ENCODE peak calls at places on chromosomes 3 and 15, in four cellular contexts. G is GM12878, F is HepG2, V is H1. Y is an unnamed sample.

GRCh38 chr3:182795383-182795782 is 2.1 kb downstream of the ATP11B start:
- DNase-seq in G (no peak), F (no peak), V (no peak), Y (no peak)

GRCh38 chr3:127150915-127151564 is 41.9 kb upstream of the PRR23E start:
- DNase-seq in V (no peak), F (no peak), G (no peak), Y (no peak)

GRCh38 chr15:66704783-66705113 is 2.7 kb downstream of the SMAD6 start:
- DNase-seq in V (no peak), F (no peak), G (no peak), Y (no peak)

GRCh38 chr15:96268421-96269204 is 61.9 kb upstream of the NR2F2 start:
- DNase-seq in V (no peak), G (no peak), F (no peak), Y (no peak)

GRCh38 chr3:159828542-159828943 is 160.1 kb upstream of the IL12A start:
- DNase-seq in G (no peak), F (peak; percentile 3), V (no peak), Y (no peak)

GRCh38 chr3:159770998-159771397 is 217.6 kb upstream of the IL12A start:
- DNase-seq in F (no peak), V (no peak), G (no peak), Y (no peak)

GRCh38 chr3:139127101-139127500 is 82.4 kb upstream of the PRR23C start:
- DNase-seq in G (no peak), V (no peak), F (no peak), Y (no peak)

GRCh38 chr3:12287727-12288465 is 974 bp upstream of the PPARG start:
- DNase-seq in V (peak; percentile 62), G (no peak), F (no peak), Y (no peak)

GRCh38 chr3:9700536-9700935 is 3.1 kb upstream of the CPNE9 start:
- DNase-seq in F (no peak), V (no peak), G (no peak), Y (no peak)

GRCh38 chr15:75663931-75664421 is 16.3 kb downstream of the SNX33 start:
- DNase-seq in F (no peak), G (no peak), V (no peak), Y (no peak)

GRCh38 chr3:190694335-190695001 is 168.0 kb downstream of the GMNC start:
- DNase-seq in V (no peak), F (no peak), G (no peak), Y (no peak)

GRCh38 chr15:77915261-77915960 is 162.1 kb downstream of the TBC1D2B start:
- DNase-seq in G (no peak), F (no peak), V (no peak), Y (no peak)

GRCh38 chr3:184237211-184237610 is 7.8 kb downstream of the VWA5B2 start:
- DNase-seq in V (no peak), G (no peak), F (no peak), Y (no peak)

GRCh38 chr15:36334059-36334458 is 245.4 kb upstream of the CDIN1 start:
- DNase-seq in V (no peak), G (no peak), F (no peak), Y (no peak)

GRCh38 chr3:139473155-139473771 is 3.1 kb downstream of the RBP2 start:
- DNase-seq in V (no peak), G (no peak), F (no peak), Y (no peak)

GRCh38 chr3:37221407-37221806 is 47.0 kb upstream of the LRRFIP2 start:
- DNase-seq in V (no peak), F (peak; percentile 89), G (no peak), Y (no peak)

GRCh38 chr15:44427756-44428724 is 611 bp downstream of the CTDSPL2 start:
- DNase-seq in V (no peak), F (peak; percentile 62), G (no peak), Y (peak; percentile 23)

GRCh38 chr3:3705090-3705775 is 94.0 kb upstream of the LRRN1 start:
- DNase-seq in F (no peak), V (peak; percentile 47), G (no peak), Y (no peak)

GRCh38 chr3:118089563-118089962 is 945.1 kb downstream of the IGSF11 start:
- DNase-seq in G (no peak), V (no peak), F (no peak), Y (no peak)

GRCh38 chr3:143349455-143349854 is 229.9 kb downstream of the CHST2 start:
- DNase-seq in G (no peak), V (no peak), F (no peak), Y (no peak)

GRCh38 chr3:49554639-49555265 is 475 bp downstream of the BSN start:
- DNase-seq in G (no peak), V (peak; percentile 86), F (no peak), Y (no peak)

GRCh38 chr3:124878561-124879394 is 8.4 kb downstream of the ITGB5 start:
- DNase-seq in F (peak; percentile 93), G (no peak), V (no peak), Y (no peak)

GRCh38 chr3:151402349-151402748 is 17.8 kb upstream of the P2RY12 start:
- DNase-seq in G (no peak), F (no peak), V (no peak), Y (no peak)

GRCh38 chr15:40793216-40793989 is 13.5 kb upstream of the ZFYVE19 start:
- DNase-seq in F (peak; percentile 96), G (no peak), V (no peak), Y (no peak)

GRCh38 chr3:49357466-49358216 is 512 bp downstream of the GPX1 start:
- DNase-seq in V (peak; percentile 59), G (no peak), F (no peak), Y (peak; percentile 8)

GRCh38 chr3:187705164-187705563 is 2.8 kb upstream of the RTP2 start:
- DNase-seq in V (no peak), F (no peak), G (no peak), Y (no peak)

GRCh38 chr3:187709155-187709554 is 6.8 kb upstream of the RTP2 start:
- DNase-seq in F (peak; percentile 15), G (no peak), V (no peak), Y (no peak)

GRCh38 chr3:187702507-187703033 is at the start of gene RTP2:
- DNase-seq in G (no peak), F (no peak), V (no peak), Y (no peak)

GRCh38 chr3:187708696-187709095 is 6.3 kb upstream of the RTP2 start:
- DNase-seq in V (no peak), F (no peak), G (no peak), Y (no peak)

DNA sequence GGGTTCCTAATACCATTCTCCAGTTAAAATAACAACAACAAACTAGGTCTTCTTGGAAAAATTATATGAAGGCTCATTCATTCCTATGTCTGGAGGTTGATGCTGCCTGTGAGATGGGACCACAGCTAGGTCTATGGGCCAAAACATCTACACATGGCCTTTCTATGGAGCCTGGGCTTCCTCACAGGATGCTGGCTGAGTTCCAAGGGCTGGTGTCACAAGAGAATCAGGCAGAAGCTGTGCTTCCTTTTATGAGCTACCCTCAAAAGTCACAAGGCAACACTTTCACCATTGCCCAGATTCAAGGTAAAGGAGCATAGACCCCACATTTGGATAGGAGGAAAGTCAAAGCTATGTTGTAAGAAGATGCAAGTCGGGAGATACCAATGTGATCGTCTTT is 4.6 kb upstream of the RTP2 start:
- DNase-seq in G (no peak), V (no peak), F (no peak), Y (no peak)
- TF ChIP-seq SUZ12 in G (no peak), V (no peak), F (no peak), Y (no peak)

DNA sequence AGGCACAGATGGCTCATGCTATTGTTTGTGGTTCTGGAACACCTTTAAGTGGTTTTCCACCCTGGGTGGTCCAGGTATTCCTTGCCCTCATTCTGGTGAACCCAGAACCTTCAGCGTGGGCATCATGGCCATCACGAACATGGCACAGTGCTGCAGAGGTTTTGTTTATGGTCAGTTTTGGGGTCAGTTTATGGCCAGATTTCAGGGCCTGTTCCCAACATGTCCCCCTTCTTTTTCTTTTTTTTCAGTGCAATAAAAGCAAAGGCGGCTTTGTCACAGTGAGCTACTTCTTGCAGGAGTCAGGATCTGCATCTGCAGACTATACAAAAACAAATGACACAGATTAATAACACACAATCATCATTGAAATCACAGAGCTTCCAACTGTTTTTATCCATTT is 1085.0 kb upstream of the ALCAM start:
- DNase-seq in F (no peak), G (no peak), V (no peak), Y (no peak)
- H3K9me3 ChIP-seq in F (peaks cover 68% of the 10 kb centered on the region), G (peaks cover 2% of the 10 kb centered on the region), V (peaks cover 38% of the 10 kb centered on the region), Y (peaks cover 47% of the 10 kb centered on the region)

GRCh38 chr3:63966871-63967270 is 54.7 kb upstream of the SCAANT1 start:
- DNase-seq in V (no peak), G (no peak), F (no peak), Y (no peak)
- H3K4me1 ChIP-seq in V (peaks cover 10% of the 10 kb centered on the region), G (peaks cover 41% of the 10 kb centered on the region), F (peaks cover 51% of the 10 kb centered on the region), Y (peaks cover 4% of the 10 kb centered on the region)

GRCh38 chr15:64521201-64521600 is 60.8 kb downstream of the ZNF609 start:
- DNase-seq in V (no peak), G (no peak), F (no peak), Y (no peak)

GRCh38 chr15:64522226-64522823 is 61.9 kb downstream of the ZNF609 start:
- DNase-seq in F (no peak), V (no peak), G (no peak), Y (no peak)

GRCh38 chr15:64523240-64523639 is 62.9 kb downstream of the ZNF609 start:
- DNase-seq in G (no peak), V (no peak), F (no peak), Y (no peak)

GRCh38 chr15:64519897-64520296 is 59.5 kb downstream of the ZNF609 start:
- DNase-seq in V (no peak), F (no peak), G (no peak), Y (no peak)

DNA sequence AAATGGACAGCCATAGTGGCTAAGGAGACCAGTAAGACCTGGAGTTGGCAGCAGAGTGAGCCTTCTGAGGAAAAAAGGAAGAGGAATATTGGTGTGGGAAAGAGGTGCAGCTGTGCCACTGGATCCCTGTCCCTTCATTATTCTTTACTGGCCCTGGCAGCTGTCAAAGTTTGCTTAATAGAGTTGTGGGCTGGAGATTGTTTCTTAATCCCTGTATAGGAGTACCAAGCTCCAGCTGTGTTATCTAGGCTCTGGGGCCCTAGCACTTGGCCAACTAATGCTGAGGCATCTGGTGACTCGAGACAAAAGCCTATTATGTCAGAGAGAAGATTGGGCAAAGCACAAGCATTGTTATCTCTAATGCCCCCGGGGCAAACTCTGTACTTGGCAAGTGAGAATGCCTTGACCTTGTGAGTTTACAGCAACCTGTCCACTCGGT is 61.4 kb downstream of the ZNF609 start:
- DNase-seq in G (no peak), F (peak; percentile 78), V (no peak), Y (peak; percentile 44)
- TF ChIP-seq SUZ12 in G (no peak), F (no peak), V (no peak), Y (no peak)

Y was measured in NT2/D1.